ENCODE peak calls at places on chromosomes 11 and 22, in seven cellular contexts. U is astrocyte; O is body of pancreas; J is PC-3; E is left ventricle myocardium inferior; M is neural progenitor cell; Q is CD8-positive, alpha-beta T cell. Y is an unnamed sample.

GRCh38 chr11:59802639-59803176 is 7.9 kb downstream of the MRPL16 start:
- DNase-seq in U (peak; percentile 32), O (peak; percentile 66), J (peak; percentile 84), E (no peak), M (peak; percentile 45), Q (no peak), Y (peak; percentile 41)

GRCh38 chr11:16925495-16926065 is 88.6 kb downstream of the PLEKHA7 start:
- DNase-seq in U (peak; percentile 29), O (peak; percentile 61), J (peak; percentile 75), E (peak; percentile 24), M (peak; percentile 91), Q (no peak), Y (peak; percentile 42)

GRCh38 chr11:115423728-115424459 is 80.3 kb downstream of the CADM1 start:
- DNase-seq in U (no peak), O (no peak), J (no peak), E (no peak), M (no peak), Q (no peak), Y (no peak)

GRCh38 chr11:76419896-76420295 is 24.9 kb upstream of the EMSY start:
- DNase-seq in U (no peak), O (peak; percentile 67), J (peak; percentile 32), E (no peak), M (peak; percentile 34), Q (no peak), Y (no peak)

GRCh38 chr11:20035375-20035700 is 124.9 kb downstream of the DBX1 start:
- DNase-seq in U (no peak), O (no peak), J (no peak), E (no peak), M (no peak), Q (no peak), Y (no peak)

GRCh38 chr11:66467034-66467659 is 442 bp downstream of the PELI3 start:
- DNase-seq in U (no peak), O (peak; percentile 51), J (peak; percentile 43), E (no peak), M (peak; percentile 74), Q (no peak), Y (peak; percentile 21)

GRCh38 chr11:119449498-119449897 is 26.5 kb upstream of the THY1 start:
- DNase-seq in U (no peak), O (no peak), J (no peak), E (no peak), M (no peak), Q (no peak), Y (no peak)

GRCh38 chr11:19508166-19508565 is 204.5 kb upstream of the NAV2 start:
- DNase-seq in U (no peak), O (no peak), J (peak; percentile 9), E (no peak), M (no peak), Q (no peak), Y (no peak)

GRCh38 chr11:76782526-76783293 is 446 bp upstream of the TSKU start:
- DNase-seq in U (peak; percentile 95), O (peak; percentile 83), J (peak; percentile 89), E (peak; percentile 91), M (peak; percentile 98), Q (no peak), Y (peak; percentile 92)

GRCh38 chr11:48109046-48109666 is 107.5 kb upstream of the OR4B1 start:
- DNase-seq in U (peak; percentile 52), O (no peak), J (peak; percentile 69), E (no peak), M (peak; percentile 26), Q (no peak), Y (no peak)

GRCh38 chr11:48105096-48105990 is 111.3 kb upstream of the OR4B1 start:
- DNase-seq in U (no peak), O (no peak), J (no peak), E (no peak), M (no peak), Q (no peak), Y (no peak)

GRCh38 chr11:48106166-48106565 is 110.4 kb upstream of the OR4B1 start:
- DNase-seq in U (no peak), O (no peak), J (no peak), E (no peak), M (no peak), Q (no peak), Y (no peak)

GRCh38 chr11:48108231-48109045 is 108.2 kb upstream of the OR4B1 start:
- DNase-seq in U (no peak), O (no peak), J (no peak), E (no peak), M (no peak), Q (no peak), Y (no peak)

DNA sequence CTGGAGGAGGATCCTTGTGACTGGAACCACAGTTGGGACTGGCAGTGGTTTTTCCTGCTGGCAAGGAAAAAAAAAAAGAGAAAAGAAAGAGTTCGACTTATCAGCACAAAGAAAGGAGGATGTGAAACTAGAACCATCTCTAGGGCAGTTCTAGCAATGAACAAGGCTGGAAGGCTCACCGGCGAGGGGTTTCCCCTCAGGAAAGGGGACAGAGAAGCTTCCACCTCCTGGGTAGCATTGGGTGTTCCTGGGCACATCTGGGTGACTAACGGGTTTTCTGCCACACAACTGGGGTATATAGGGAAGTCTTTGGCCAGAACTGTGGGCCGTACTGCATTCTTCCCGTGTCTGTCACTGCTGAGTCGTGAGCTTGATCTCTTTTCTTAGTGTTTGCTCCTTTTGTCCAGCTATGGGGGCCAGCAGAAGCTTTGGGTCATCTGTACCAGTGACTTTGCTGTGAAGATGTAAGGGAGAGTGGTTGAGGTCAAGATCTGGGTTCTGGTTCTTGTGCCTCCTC is 109.4 kb upstream of the OR4B1 start:
- DNase-seq in U (peak; percentile 43), O (no peak), J (peak; percentile 66), E (no peak), M (no peak), Q (no peak), Y (no peak)
- H3K27ac ChIP-seq in U (no peak overlapping the region), O (no peak overlapping the region), J (peak overlapping the region; percentile 72), E (no peak overlapping the region), M (no peak overlapping the region), Q (no peak overlapping the region), Y (no peak overlapping the region)

GRCh38 chr11:87743002-87743401 is 432.2 kb downstream of the RAB38 start:
- DNase-seq in U (no peak), O (no peak), J (peak; percentile 51), E (no peak), M (peak; percentile 47), Q (no peak), Y (no peak)
- TF ChIP-seq CTCF in U (no peak), O (no peak), J (peak; percentile 65), E (no peak), M (peak; percentile 63), Q (no peak), Y (peak; percentile 25)

GRCh38 chr11:86663741-86664140 is 8.7 kb downstream of the ME3 start:
- DNase-seq in U (no peak), O (no peak), J (no peak), E (no peak), M (no peak), Q (no peak), Y (no peak)
- H3K27ac ChIP-seq in U (no peak overlapping the region), O (no peak overlapping the region), J (no peak overlapping the region), E (no peak overlapping the region), M (no peak overlapping the region), Q (no peak overlapping the region), Y (no peak overlapping the region)

DNA sequence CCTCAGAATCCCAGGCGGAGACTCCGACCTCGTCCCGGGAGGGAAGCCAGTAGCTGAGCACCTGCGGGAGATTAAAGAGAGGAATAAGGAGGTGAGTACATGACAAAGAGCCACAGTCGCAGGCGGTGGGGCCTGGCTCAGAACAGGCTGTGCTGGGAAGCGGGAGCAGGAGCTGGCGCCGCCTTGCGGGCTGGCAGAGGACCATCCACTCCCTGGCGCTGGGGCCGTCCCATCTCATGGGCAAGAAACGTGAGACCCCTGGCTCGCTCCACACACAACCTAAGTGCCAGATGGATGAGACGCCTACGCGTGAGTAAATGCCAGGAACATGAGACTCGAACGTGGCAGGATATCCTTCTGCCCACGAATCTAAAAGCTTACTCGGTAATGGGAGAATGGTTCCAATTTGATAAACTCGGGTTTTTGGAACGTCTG is 6.3 kb downstream of the CEND1 start:
- DNase-seq in U (peak; percentile 86), O (peak; percentile 90), J (peak; percentile 80), E (peak; percentile 68), M (peak; percentile 94), Q (no peak), Y (peak; percentile 55)
- TF ChIP-seq CTCF in U (peak; percentile 71), O (peak; percentile 79), J (peak; percentile 80), E (peak; percentile 70), M (peak; percentile 83), Q (no peak), Y (peak; percentile 31)

GRCh38 chr22:29784451-29785361 is 17.5 kb downstream of the UQCR10 start:
- DNase-seq in U (no peak), O (peak; percentile 68), J (no peak), E (peak; percentile 38), M (no peak), Q (no peak), Y (peak; percentile 74)

GRCh38 chr22:29788339-29789279 is 21.4 kb downstream of the UQCR10 start:
- DNase-seq in U (no peak), O (no peak), J (no peak), E (no peak), M (no peak), Q (no peak), Y (no peak)

GRCh38 chr22:29790061-29790460 is 22.9 kb downstream of the UQCR10 start:
- DNase-seq in U (no peak), O (no peak), J (no peak), E (no peak), M (no peak), Q (no peak), Y (no peak)

GRCh38 chr22:29786026-29786425 is 18.9 kb downstream of the UQCR10 start:
- DNase-seq in U (no peak), O (no peak), J (no peak), E (no peak), M (no peak), Q (no peak), Y (no peak)

GRCh38 chr22:29787371-29787980 is 20.3 kb downstream of the UQCR10 start:
- DNase-seq in U (no peak), O (peak; percentile 70), J (peak; percentile 57), E (no peak), M (no peak), Q (no peak), Y (no peak)
- H3K27ac ChIP-seq in U (no peak overlapping the region), O (peak overlapping the region; percentile 63), J (peak overlapping the region; percentile 70), E (no peak overlapping the region), M (no peak overlapping the region), Q (no peak overlapping the region), Y (no peak overlapping the region)

GRCh38 chr11:34050967-34051348 is 573 bp upstream of the CAPRIN1 start:
- DNase-seq in U (peak; percentile 19), O (no peak), J (no peak), E (no peak), M (no peak), Q (no peak), Y (no peak)
- TF ChIP-seq CTCF in U (no peak), O (no peak), J (no peak), E (no peak), M (no peak), Q (no peak), Y (no peak)